ENCODE peak calls at places on chromosomes 12 and 14, in five cellular contexts. Y is memory B cell; W is posterior cingulate gyrus; P is pons; X is CD4-positive, alpha-beta memory T cell. F is an unnamed sample.

GRCh38 chr14:65927871-65928270 is 515.3 kb downstream of the FUT8 start:
- DNase-seq in X (peak), W (no peak), P (no peak), Y (no peak), F (peak)

GRCh38 chr12:6592087-6592486 is 15.1 kb downstream of the CHD4 start:
- DNase-seq in X (no peak), P (no peak), Y (no peak), W (no peak), F (no peak)

GRCh38 chr12:50787618-50788017 is 23.7 kb downstream of the ATF1 start:
- DNase-seq in W (no peak), X (no peak), P (no peak), Y (no peak), F (no peak)

GRCh38 chr12:45989857-45990467 is 412 bp downstream of the SCAF11 start:
- DNase-seq in P (no peak), X (no peak), Y (peak), W (peak), F (peak)

GRCh38 chr14:105491366-105492006 is 440 bp downstream of the TEDC1 start:
- DNase-seq in P (peak), W (peak), X (peak), Y (peak), F (peak)

GRCh38 chr12:59650594-59651229 is 54.9 kb downstream of the SLC16A7 start:
- DNase-seq in P (peak), W (no peak), X (no peak), Y (no peak), F (no peak)

GRCh38 chr12:19792028-19792427 is 352.7 kb downstream of the AEBP2 start:
- DNase-seq in P (no peak), X (peak), Y (no peak), W (no peak), F (no peak)

GRCh38 chr12:31740618-31741017 is 11.8 kb upstream of the AMN1 start:
- DNase-seq in W (no peak), X (no peak), Y (no peak), P (no peak), F (no peak)

GRCh38 chr12:109772622-109773321 is 59.1 kb downstream of the FAM222A start:
- DNase-seq in P (peak), Y (no peak), X (no peak), W (no peak), F (no peak)

GRCh38 chr12:95701275-95701674 is 89.3 kb downstream of the NTN4 start:
- DNase-seq in W (no peak), X (no peak), P (no peak), Y (no peak), F (no peak)